ENCODE peak calls at places on chromosomes 5 and 9, in five cellular contexts. H is G401; T is germinal center; R is lower lobe of right lung; M is activated CD4-positive, alpha-beta T cell treated with anti-CD3 and anti-CD28 coated beads, Interleukin-2, amount 50 U/mL, for 24 hours. K is an unnamed sample.

GRCh38 chr5:170503970-170504525 is at the start of gene KCNIP1:
- DNase-seq in R (no peak), M (no peak), H (peak; percentile 44), T (no peak), K (no peak)

GRCh38 chr9:87167616-87168015 is 220.3 kb upstream of the GAS1 start:
- DNase-seq in T (no peak), R (no peak), H (no peak), M (no peak), K (no peak)

GRCh38 chr5:77076961-77077820 is 9.9 kb downstream of the ZBED3 start:
- DNase-seq in M (peak; percentile 22), R (peak; percentile 76), T (peak; percentile 79), H (peak; percentile 57), K (peak; percentile 67)

GRCh38 chr5:93599427-93600146 is 16.6 kb downstream of the NR2F1 start:
- DNase-seq in H (peak; percentile 88), M (no peak), T (no peak), R (no peak), K (no peak)

GRCh38 chr9:97363661-97364299 is 48.1 kb upstream of the TDRD7 start:
- DNase-seq in H (no peak), R (no peak), T (no peak), M (no peak), K (peak; percentile 63)

GRCh38 chr5:143085319-143085917 is 315.2 kb downstream of the ARHGAP26 start:
- DNase-seq in M (no peak), T (no peak), H (peak; percentile 76), R (no peak), K (no peak)

GRCh38 chr5:77397686-77398300 is 94.3 kb downstream of the WDR41 start:
- DNase-seq in M (no peak), T (no peak), H (no peak), R (no peak), K (no peak)

GRCh38 chr9:73080110-73080683 is 71.5 kb upstream of the ANXA1 start:
- DNase-seq in H (no peak), R (no peak), T (no peak), M (no peak), K (no peak)

GRCh38 chr5:84086517-84086916 is 298.2 kb downstream of the EDIL3 start:
- DNase-seq in T (no peak), R (no peak), H (no peak), M (no peak), K (no peak)

GRCh38 chr5:138964547-138965174 is 89.5 kb upstream of the LRRTM2 start:
- DNase-seq in H (no peak), R (no peak), M (no peak), T (no peak), K (no peak)

GRCh38 chr5:25862276-25862675 is 1176.1 kb downstream of the CDH9 start:
- DNase-seq in T (no peak), M (no peak), H (no peak), R (no peak), K (no peak)

GRCh38 chr9:136775191-136775590 is 10.9 kb upstream of the LCN15 start:
- DNase-seq in T (no peak), R (no peak), M (no peak), H (peak; percentile 75), K (no peak)

GRCh38 chr5:125210241-125210947 is 464.0 kb upstream of the ZNF608 start:
- DNase-seq in M (no peak), H (no peak), R (no peak), T (no peak), K (no peak)

GRCh38 chr5:76074487-76074886 is 8.7 kb upstream of the SV2C start:
- DNase-seq in M (no peak), R (no peak), T (no peak), H (peak; percentile 18), K (no peak)

GRCh38 chr5:179120421-179120861 is 60.3 kb downstream of the ZNF354C start:
- DNase-seq in H (no peak), R (peak; percentile 40), M (no peak), T (no peak), K (no peak)

GRCh38 chr9:69657269-69657668 is 14.9 kb downstream of the APBA1 start:
- DNase-seq in R (no peak), H (no peak), T (no peak), M (no peak), K (no peak)

GRCh38 chr5:149303210-149303609 is 31.6 kb downstream of the AFAP1L1 start:
- DNase-seq in M (no peak), H (no peak), R (no peak), T (no peak), K (no peak)